ENCODE peak calls at places on chromosomes 16 and 17, in four cellular contexts. One of them, this sample, is unnamed.
A peak's percentile ranks its signal among the peaks of the same experiment; 100 is the strongest.

GRCh38 chr16:3935921-3936320 is 55.4 kb upstream of the CREBBP start:
- DNase-seq in K562: no peak
- DNase-seq in GM12878: no peak
- DNase-seq in GM12891: no peak
- DNase-seq in this sample: no peak

GRCh38 chr17:42121066-42121769 is at the start of gene KAT2A:
- DNase-seq in GM12878: no peak
- DNase-seq in K562: peak; percentile 94
- DNase-seq in GM12891: peak; percentile 97
- DNase-seq in this sample: peak; percentile 75

GRCh38 chr16:85195884-85196816 is 83.9 kb upstream of the CIBAR2 start:
- DNase-seq in GM12891: no peak
- DNase-seq in GM12878: no peak
- DNase-seq in K562: no peak
- DNase-seq in this sample: no peak

GRCh38 chr17:41329279-41329925 is 13.9 kb upstream of the KRTAP17-1 start:
- DNase-seq in K562: peak; percentile 31
- DNase-seq in GM12878: no peak
- DNase-seq in GM12891: peak; percentile 28
- DNase-seq in this sample: peak; percentile 41

GRCh38 chr17:39239640-39240314 is 14.0 kb upstream of the STAC2 start:
- DNase-seq in GM12891: peak; percentile 64
- DNase-seq in K562: peak; percentile 72
- DNase-seq in GM12878: no peak
- DNase-seq in this sample: peak; percentile 46

GRCh38 chr16:74997042-74997491 is 1.8 kb upstream of the ZNRF1 start:
- DNase-seq in GM12891: no peak
- DNase-seq in K562: no peak
- DNase-seq in GM12878: no peak
- DNase-seq in this sample: no peak

GRCh38 chr16:2768403-2769089 is 8.5 kb downstream of the ELOB start:
- DNase-seq in GM12878: no peak
- DNase-seq in K562: peak; percentile 50
- DNase-seq in GM12891: no peak
- DNase-seq in this sample: no peak

GRCh38 chr17:60851181-60851580 is 173.5 kb downstream of the BCAS3 start:
- DNase-seq in GM12878: no peak
- DNase-seq in K562: no peak
- DNase-seq in GM12891: no peak
- DNase-seq in this sample: no peak

GRCh38 chr17:61410100-61410551 is 10.5 kb downstream of the TBX2 start:
- DNase-seq in GM12891: peak; percentile 10
- DNase-seq in K562: no peak
- DNase-seq in GM12878: no peak
- DNase-seq in this sample: no peak

GRCh38 chr16:31699601-31700000 is 171.9 kb downstream of the AHSP start:
- DNase-seq in GM12878: no peak
- DNase-seq in K562: no peak
- DNase-seq in GM12891: no peak
- DNase-seq in this sample: no peak
- TF ChIP-seq SPI1 in GM12878: no peak
- TF ChIP-seq SPI1 in K562: no peak
- TF ChIP-seq SPI1 in GM12891: no peak
- TF ChIP-seq SPI1 in this sample: no peak

DNA sequence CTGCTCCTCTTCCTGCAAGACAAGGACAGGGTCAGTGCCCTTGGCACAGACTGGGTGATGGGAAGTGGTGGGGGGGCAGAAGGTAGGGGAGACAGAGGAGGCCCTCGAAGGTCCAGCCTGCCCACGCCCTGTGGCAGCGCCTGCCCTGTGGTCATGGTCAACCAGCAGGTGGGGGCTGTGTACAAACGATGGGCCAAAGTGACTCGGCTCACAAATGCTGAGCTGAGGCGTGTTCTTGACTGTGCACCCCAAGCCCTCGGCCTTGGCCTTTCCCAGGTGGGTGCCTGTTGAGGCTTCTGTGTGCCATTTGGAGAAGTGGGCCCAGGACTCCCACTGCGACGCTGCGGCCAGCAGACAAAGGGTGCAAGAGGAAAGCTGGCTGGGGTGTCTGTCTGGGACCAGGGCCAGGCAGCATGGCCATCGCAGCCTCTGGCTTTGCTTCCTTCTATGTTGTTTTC is 22.6 kb downstream of the MXRA7 start:
- DNase-seq in GM12891: no peak
- DNase-seq in K562: no peak
- DNase-seq in GM12878: no peak
- DNase-seq in this sample: no peak
- TF ChIP-seq SPI1 in GM12891: no peak
- TF ChIP-seq SPI1 in K562: no peak
- TF ChIP-seq SPI1 in GM12878: no peak
- TF ChIP-seq SPI1 in this sample: no peak

DNA sequence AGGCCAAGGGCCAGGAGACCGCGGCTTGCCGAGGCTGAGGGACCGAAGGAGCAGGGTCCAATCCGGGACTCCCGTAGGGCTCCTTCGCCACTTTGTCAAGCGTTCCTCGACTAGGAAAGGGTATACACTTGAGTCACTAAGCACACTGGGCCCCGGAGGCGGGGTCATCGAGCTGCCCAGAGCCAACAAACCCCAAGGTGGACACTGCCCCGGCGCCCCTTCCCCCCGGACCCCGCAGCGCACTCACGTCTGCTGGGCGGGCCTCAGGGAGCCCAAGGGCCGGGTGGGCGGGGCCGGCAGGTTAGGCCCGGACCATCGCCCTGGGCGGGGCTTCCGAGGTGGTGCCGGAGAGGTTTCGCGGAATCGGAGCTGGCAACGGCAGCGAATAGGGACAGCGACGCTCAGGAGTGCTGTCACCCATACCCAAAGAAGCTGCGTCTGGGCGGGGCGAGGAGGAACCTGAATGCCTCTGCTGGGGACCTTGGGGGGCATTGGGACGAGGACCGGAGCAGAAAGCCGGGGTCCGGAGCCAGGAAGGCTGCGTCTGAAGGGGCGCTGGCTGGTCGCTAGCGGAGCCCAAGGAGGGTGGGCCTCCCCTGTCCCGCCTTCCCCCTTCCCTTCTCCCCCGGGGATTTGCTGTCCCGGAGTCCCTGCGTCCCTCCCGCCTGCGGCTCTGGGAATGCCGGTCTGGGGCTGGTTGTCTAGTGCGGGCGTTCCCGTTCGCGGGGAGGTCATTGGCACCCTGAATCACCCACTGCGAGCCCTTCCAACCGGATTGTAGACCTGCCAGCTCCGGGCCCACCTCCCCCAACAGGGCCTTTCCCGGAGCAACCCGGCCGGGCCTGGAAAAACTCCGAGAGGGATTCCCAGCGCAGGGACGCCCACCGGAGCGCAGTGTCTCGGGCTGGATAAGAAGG is 118.2 kb upstream of the SMURF2 start:
- DNase-seq in GM12878: no peak
- DNase-seq in GM12891: peak; percentile 80
- DNase-seq in K562: no peak
- DNase-seq in this sample: no peak
- TF ChIP-seq SPI1 in GM12878: no peak
- TF ChIP-seq SPI1 in GM12891: no peak
- TF ChIP-seq SPI1 in K562: no peak
- TF ChIP-seq SPI1 in this sample: no peak

GRCh38 chr17:37118738-37119137 is 170.0 kb downstream of the AATF start:
- DNase-seq in GM12878: no peak
- DNase-seq in K562: no peak
- DNase-seq in GM12891: no peak
- DNase-seq in this sample: no peak

GRCh38 chr17:37124825-37125181 is 176.0 kb downstream of the AATF start:
- DNase-seq in GM12891: no peak
- DNase-seq in K562: no peak
- DNase-seq in GM12878: no peak
- DNase-seq in this sample: no peak

GRCh38 chr17:37121616-37122015 is 172.9 kb downstream of the AATF start:
- DNase-seq in GM12878: no peak
- DNase-seq in K562: no peak
- DNase-seq in GM12891: no peak
- DNase-seq in this sample: no peak

DNA sequence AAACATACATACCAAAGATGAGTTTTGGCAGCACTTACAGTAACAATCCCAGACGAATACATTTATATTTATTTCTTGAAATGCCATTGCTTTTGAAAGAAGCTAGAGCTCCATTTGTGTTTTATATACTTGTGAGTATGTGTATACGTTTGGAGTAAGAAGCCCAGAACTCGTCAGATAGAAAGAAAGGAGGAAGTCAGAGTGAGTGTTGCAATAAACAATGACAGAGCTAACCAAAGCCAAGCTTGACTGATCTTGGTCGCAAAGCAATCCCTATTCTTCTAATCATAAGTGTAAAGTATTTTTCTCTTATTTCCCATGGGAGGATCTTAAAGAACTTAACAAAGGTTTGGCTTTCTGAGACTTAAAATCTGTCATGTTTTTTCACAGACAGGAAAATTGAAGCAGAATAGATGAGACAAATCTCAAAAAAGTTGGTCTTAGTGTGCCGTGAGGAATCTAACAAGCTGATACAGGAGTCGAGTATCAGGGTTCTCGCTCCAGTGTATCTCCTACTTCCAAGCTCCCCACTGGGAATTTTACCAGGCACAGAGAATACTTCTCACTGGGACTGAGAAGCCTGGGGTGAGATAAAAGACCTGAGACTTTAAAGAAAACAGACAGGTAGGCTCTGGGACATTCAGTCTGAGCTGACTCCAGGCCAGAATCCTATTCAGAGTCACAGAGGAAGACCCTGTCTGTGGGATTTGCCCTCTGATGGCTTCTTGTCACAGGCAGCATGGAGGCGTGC is 175.5 kb downstream of the AATF start:
- DNase-seq in GM12891: no peak
- DNase-seq in K562: no peak
- DNase-seq in GM12878: no peak
- DNase-seq in this sample: peak; percentile 33
- TF ChIP-seq SPI1 in GM12891: peak; percentile 6
- TF ChIP-seq SPI1 in K562: peak; percentile 3
- TF ChIP-seq SPI1 in GM12878: peak; percentile 25
- TF ChIP-seq SPI1 in this sample: peak; percentile 96

GRCh38 chr16:83403751-83404150 is 404.0 kb upstream of the HSBP1 start:
- DNase-seq in GM12891: no peak
- DNase-seq in K562: no peak
- DNase-seq in GM12878: no peak
- DNase-seq in this sample: no peak
- TF ChIP-seq SPI1 in GM12891: no peak
- TF ChIP-seq SPI1 in K562: no peak
- TF ChIP-seq SPI1 in GM12878: no peak
- TF ChIP-seq SPI1 in this sample: no peak

DNA sequence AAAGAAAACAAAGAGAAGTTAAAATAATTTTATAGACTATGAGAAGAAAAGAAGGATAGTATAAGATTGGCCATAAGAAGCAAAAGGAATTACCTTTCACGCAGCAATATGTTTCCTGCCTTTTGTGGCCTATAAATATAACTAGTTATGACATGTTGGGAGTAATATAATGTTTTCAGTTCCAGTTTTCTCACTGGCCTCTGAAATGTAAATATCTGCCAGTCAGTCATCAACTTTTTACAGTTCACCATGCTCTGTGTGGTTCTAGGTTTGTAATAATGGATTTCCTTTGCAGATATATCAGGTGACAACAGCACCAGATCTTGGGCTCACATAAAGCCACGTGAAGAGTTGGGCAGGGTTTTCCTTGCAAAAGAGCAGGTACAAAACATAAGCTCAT is 94.3 kb downstream of the ABCA8 start:
- DNase-seq in K562: no peak
- DNase-seq in GM12878: no peak
- DNase-seq in GM12891: no peak
- DNase-seq in this sample: no peak
- TF ChIP-seq SPI1 in K562: no peak
- TF ChIP-seq SPI1 in GM12878: no peak
- TF ChIP-seq SPI1 in GM12891: no peak
- TF ChIP-seq SPI1 in this sample: no peak